ENCODE peak calls at places on chromosomes 7 and 10, in seven cellular contexts. D, N, A, E, M, C and O are unnamed samples.

GRCh38 chr10:43233601-43234430 is 33.0 kb downstream of the RASGEF1A start:
- DNase-seq in D (peak), N (no peak), A (no peak), E (no peak), M (no peak), C (no peak), O (peak)

GRCh38 chr7:26307226-26307625 is 15.6 kb downstream of the SNX10 start:
- DNase-seq in D (no peak), N (no peak), A (no peak), E (no peak), M (no peak), C (no peak), O (no peak)

GRCh38 chr10:13099144-13099665 is 758 bp upstream of the OPTN start:
- DNase-seq in D (no peak), N (peak), A (no peak), E (no peak), M (no peak), C (peak), O (no peak)

GRCh38 chr10:90751107-90751997 is 106.5 kb downstream of the HTR7 start:
- DNase-seq in D (no peak), N (peak), A (no peak), E (no peak), M (peak), C (no peak), O (no peak)

GRCh38 chr7:1234794-1235500 is 2.3 kb downstream of the UNCX start:
- DNase-seq in D (no peak), N (no peak), A (no peak), E (no peak), M (no peak), C (no peak), O (peak)

GRCh38 chr7:39509912-39510311 is 56.3 kb upstream of the YAE1 start:
- DNase-seq in D (no peak), N (no peak), A (no peak), E (no peak), M (no peak), C (no peak), O (no peak)

GRCh38 chr10:110574420-110574819 is 6.9 kb downstream of the SMC3 start:
- DNase-seq in D (no peak), N (no peak), A (no peak), E (no peak), M (no peak), C (no peak), O (no peak)

GRCh38 chr7:66173856-66174255 is 31.3 kb upstream of the TPST1 start:
- DNase-seq in D (no peak), N (no peak), A (no peak), E (no peak), M (no peak), C (no peak), O (no peak)

GRCh38 chr10:49301302-49301701 is 2.3 kb downstream of the C10orf71 start:
- DNase-seq in D (no peak), N (no peak), A (no peak), E (no peak), M (no peak), C (no peak), O (no peak)

GRCh38 chr10:53737132-53737531 is 964.5 kb upstream of the MBL2 start:
- DNase-seq in D (no peak), N (no peak), A (no peak), E (no peak), M (no peak), C (no peak), O (no peak)

GRCh38 chr10:24645784-24646183 is 77.9 kb downstream of the ARHGAP21 start:
- DNase-seq in D (no peak), N (peak), A (no peak), E (no peak), M (no peak), C (no peak), O (no peak)

GRCh38 chr10:44995914-44996633 is 4.6 kb upstream of the ZNF22 start:
- DNase-seq in D (no peak), N (no peak), A (no peak), E (no peak), M (no peak), C (peak), O (peak)

GRCh38 chr10:132306951-132307751 is 599 bp downstream of the STK32C start:
- DNase-seq in D (peak), N (peak), A (no peak), E (no peak), M (no peak), C (no peak), O (no peak)

GRCh38 chr7:141072548-141073172 is 1.2 kb upstream of the TMEM178B start:
- DNase-seq in D (peak), N (no peak), A (peak), E (peak), M (no peak), C (peak), O (peak)

GRCh38 chr7:138246391-138246790 is 170.1 kb downstream of the AKR1D1 start:
- DNase-seq in D (no peak), N (no peak), A (no peak), E (no peak), M (no peak), C (no peak), O (no peak)

GRCh38 chr10:102334106-102334505 is 61.4 kb upstream of the NFKB2 start:
- DNase-seq in D (no peak), N (no peak), A (no peak), E (no peak), M (no peak), C (no peak), O (no peak)

GRCh38 chr10:30228638-30229037 is 120.4 kb downstream of the MTPAP start:
- DNase-seq in D (no peak), N (no peak), A (no peak), E (no peak), M (no peak), C (no peak), O (no peak)

GRCh38 chr10:62584726-62585125 is 210.6 kb downstream of the ZNF365 start:
- DNase-seq in D (no peak), N (no peak), A (no peak), E (no peak), M (no peak), C (no peak), O (no peak)

GRCh38 chr7:102178410-102178809 is 108.3 kb upstream of the SH2B2 start:
- DNase-seq in D (no peak), N (no peak), A (no peak), E (no peak), M (no peak), C (no peak), O (no peak)

GRCh38 chr10:62457598-62457997 is 83.4 kb downstream of the ZNF365 start:
- DNase-seq in D (no peak), N (no peak), A (no peak), E (no peak), M (no peak), C (no peak), O (no peak)